ENCODE peak calls at places on chromosomes 5 and 9, in four cellular contexts. One of them, this sample, is unnamed.

GRCh38 chr9:107273634-107274033 is 9.4 kb upstream of the RAD23B start:
- DNase-seq in foreskin fibroblast: no peak
- DNase-seq in GM12865: no peak
- DNase-seq in RWPE1: no peak
- DNase-seq in this sample: no peak

GRCh38 chr5:16540421-16540820 is 74.8 kb upstream of the ZNF622 start:
- DNase-seq in RWPE1: peak
- DNase-seq in GM12865: no peak
- DNase-seq in foreskin fibroblast: peak
- DNase-seq in this sample: peak

GRCh38 chr5:65172486-65173129 is 309.1 kb downstream of the ADAMTS6 start:
- DNase-seq in RWPE1: peak
- DNase-seq in foreskin fibroblast: peak
- DNase-seq in GM12865: peak
- DNase-seq in this sample: peak

GRCh38 chr9:90895786-90896185 is 94.2 kb downstream of the SYK start:
- DNase-seq in foreskin fibroblast: no peak
- DNase-seq in GM12865: no peak
- DNase-seq in RWPE1: no peak
- DNase-seq in this sample: no peak

GRCh38 chr5:132785864-132786263 is 8.8 kb upstream of the SEPTIN8 start:
- DNase-seq in RWPE1: no peak
- DNase-seq in foreskin fibroblast: no peak
- DNase-seq in GM12865: no peak
- DNase-seq in this sample: no peak

GRCh38 chr9:87803166-87803565 is 77.2 kb downstream of the CTSL start:
- DNase-seq in foreskin fibroblast: no peak
- DNase-seq in RWPE1: no peak
- DNase-seq in GM12865: no peak
- DNase-seq in this sample: no peak

GRCh38 chr9:71608825-71609452 is 159.4 kb downstream of the CEMIP2 start:
- DNase-seq in foreskin fibroblast: no peak
- DNase-seq in RWPE1: no peak
- DNase-seq in GM12865: no peak
- DNase-seq in this sample: peak

GRCh38 chr5:150671509-150672236 is 10.6 kb downstream of the MYOZ3 start:
- DNase-seq in RWPE1: no peak
- DNase-seq in GM12865: no peak
- DNase-seq in foreskin fibroblast: no peak
- DNase-seq in this sample: no peak

GRCh38 chr5:112720576-112720975 is 17.1 kb upstream of the APC start:
- DNase-seq in GM12865: no peak
- DNase-seq in RWPE1: no peak
- DNase-seq in foreskin fibroblast: no peak
- DNase-seq in this sample: no peak

GRCh38 chr9:117825609-117826347 is 121.6 kb downstream of the TLR4 start:
- DNase-seq in foreskin fibroblast: no peak
- DNase-seq in RWPE1: no peak
- DNase-seq in GM12865: peak
- DNase-seq in this sample: no peak

GRCh38 chr9:81729141-81729540 is 39.8 kb upstream of the TLE1 start:
- DNase-seq in foreskin fibroblast: no peak
- DNase-seq in GM12865: peak
- DNase-seq in RWPE1: no peak
- DNase-seq in this sample: no peak

DNA sequence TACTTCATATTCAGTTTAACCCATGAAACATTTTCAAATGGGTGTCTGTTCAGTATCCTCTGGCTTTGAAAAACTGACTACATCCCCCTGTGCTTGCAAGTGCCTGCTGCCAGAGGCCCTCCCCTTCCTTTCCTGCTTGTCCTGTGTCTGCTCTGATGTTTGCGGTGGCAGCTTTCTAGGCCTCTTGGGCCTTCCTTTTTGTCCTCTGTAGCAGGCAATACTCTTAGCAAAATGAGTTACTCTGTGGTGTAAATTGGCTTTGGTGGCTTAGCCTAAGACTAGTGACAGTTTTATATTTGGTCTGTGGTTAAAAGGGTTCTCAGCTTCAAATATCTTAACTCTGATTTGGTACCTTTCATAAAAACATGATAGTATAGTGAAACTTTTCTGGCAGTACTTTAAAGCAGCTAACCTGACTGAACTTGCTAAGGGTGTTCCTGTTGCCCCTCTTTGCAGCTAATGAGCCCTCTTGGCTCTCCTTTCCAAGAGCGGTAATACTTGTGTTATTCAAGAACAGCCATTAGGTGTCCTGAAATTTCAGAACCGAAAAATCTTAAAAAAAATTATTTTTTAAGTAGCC is 76.6 kb downstream of the GOLM1 start:
- DNase-seq in RWPE1: no peak
- DNase-seq in GM12865: no peak
- DNase-seq in foreskin fibroblast: no peak
- DNase-seq in this sample: no peak
- TF ChIP-seq CTCF in RWPE1: no peak
- TF ChIP-seq CTCF in GM12865: no peak
- TF ChIP-seq CTCF in foreskin fibroblast: no peak
- TF ChIP-seq CTCF in this sample: no peak

GRCh38 chr5:101977729-101978345 is 318.2 kb downstream of the SLCO4C1 start:
- DNase-seq in RWPE1: peak
- DNase-seq in foreskin fibroblast: peak
- DNase-seq in GM12865: peak
- DNase-seq in this sample: peak
- TF ChIP-seq CTCF in RWPE1: peak
- TF ChIP-seq CTCF in foreskin fibroblast: peak
- TF ChIP-seq CTCF in GM12865: peak
- TF ChIP-seq CTCF in this sample: peak

GRCh38 chr5:84715087-84715486 is 330.4 kb upstream of the EDIL3 start:
- DNase-seq in foreskin fibroblast: no peak
- DNase-seq in GM12865: no peak
- DNase-seq in RWPE1: no peak
- DNase-seq in this sample: no peak
- TF ChIP-seq CTCF in foreskin fibroblast: no peak
- TF ChIP-seq CTCF in GM12865: no peak
- TF ChIP-seq CTCF in RWPE1: no peak
- TF ChIP-seq CTCF in this sample: no peak

DNA sequence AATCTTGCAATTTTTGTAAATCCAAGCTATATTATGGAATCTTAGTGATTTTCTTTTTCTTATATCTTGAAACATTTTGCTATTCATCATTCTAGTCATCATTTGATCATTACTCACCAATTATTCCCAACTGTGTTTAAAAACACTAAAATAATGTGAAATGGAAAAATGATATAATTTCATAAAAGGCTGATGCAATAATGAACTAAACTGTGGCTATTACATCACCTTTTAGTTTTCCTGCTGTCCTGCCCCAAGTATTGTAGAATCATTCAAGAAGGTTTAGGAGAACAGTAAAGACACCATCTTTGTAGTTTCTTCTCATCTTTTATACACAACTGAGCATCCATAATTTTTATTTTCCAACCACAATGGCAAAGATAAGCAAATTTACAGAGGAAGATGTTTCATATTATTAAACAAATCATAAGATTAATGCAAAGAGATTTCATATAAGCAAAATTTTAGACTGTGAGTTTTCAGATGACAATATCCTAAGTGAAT is 431.0 kb upstream of the SLC30A5 start:
- DNase-seq in RWPE1: no peak
- DNase-seq in GM12865: no peak
- DNase-seq in foreskin fibroblast: no peak
- DNase-seq in this sample: no peak
- TF ChIP-seq CTCF in RWPE1: no peak
- TF ChIP-seq CTCF in GM12865: no peak
- TF ChIP-seq CTCF in foreskin fibroblast: no peak
- TF ChIP-seq CTCF in this sample: no peak

GRCh38 chr5:93017854-93018253 is 563.2 kb downstream of the NR2F1-AS1 start:
- DNase-seq in foreskin fibroblast: peak
- DNase-seq in GM12865: no peak
- DNase-seq in RWPE1: peak
- DNase-seq in this sample: peak
- TF ChIP-seq CTCF in foreskin fibroblast: no peak
- TF ChIP-seq CTCF in GM12865: no peak
- TF ChIP-seq CTCF in RWPE1: no peak
- TF ChIP-seq CTCF in this sample: no peak

GRCh38 chr9:137226338-137227056 is 805 bp upstream of the RNF224 start:
- DNase-seq in GM12865: no peak
- DNase-seq in foreskin fibroblast: no peak
- DNase-seq in RWPE1: peak
- DNase-seq in this sample: peak

GRCh38 chr9:137228968-137229896 is 1.5 kb upstream of the SLC34A3 start:
- DNase-seq in GM12865: no peak
- DNase-seq in RWPE1: no peak
- DNase-seq in foreskin fibroblast: no peak
- DNase-seq in this sample: no peak

GRCh38 chr9:137227057-137227852 is at the start of gene RNF224:
- DNase-seq in foreskin fibroblast: peak
- DNase-seq in GM12865: peak
- DNase-seq in RWPE1: peak
- DNase-seq in this sample: no peak

GRCh38 chr9:137228515-137228967 is 1.2 kb downstream of the RNF224 start:
- DNase-seq in GM12865: no peak
- DNase-seq in foreskin fibroblast: no peak
- DNase-seq in RWPE1: no peak
- DNase-seq in this sample: no peak

DNA sequence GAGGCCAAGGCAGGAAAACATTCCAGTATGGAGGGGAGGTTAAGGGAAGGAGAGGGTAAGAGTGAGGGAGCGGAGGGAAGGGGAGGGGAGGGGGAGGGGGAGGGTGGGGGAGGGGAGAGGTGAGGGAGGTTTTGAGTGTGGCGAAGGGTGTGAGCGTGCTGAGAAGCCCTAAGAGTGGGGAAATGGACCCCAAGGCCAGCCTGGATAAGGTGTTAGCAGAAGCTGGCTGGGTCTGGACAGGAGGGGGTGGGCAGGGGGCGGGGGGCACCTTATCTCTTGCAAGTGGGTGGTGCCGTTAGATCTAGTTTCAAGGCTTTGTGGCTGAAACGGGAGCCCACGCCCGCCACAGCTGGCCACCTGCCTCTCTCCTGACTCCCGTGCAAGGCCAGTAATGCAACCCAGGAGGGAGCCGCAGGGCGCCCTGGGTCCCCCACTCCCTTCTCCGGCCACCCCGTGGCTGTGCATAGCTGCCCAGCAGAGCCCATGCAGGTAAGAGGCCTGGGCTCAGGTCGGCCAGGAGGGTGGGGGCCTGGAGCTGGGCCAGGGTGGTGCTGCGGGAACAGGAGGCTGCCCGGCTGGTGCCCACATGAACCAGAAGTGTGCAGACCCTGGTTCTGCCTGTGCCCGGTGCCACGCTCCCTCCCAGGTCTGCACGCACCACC is 682 bp downstream of the RNF224 start:
- DNase-seq in GM12865: no peak
- DNase-seq in foreskin fibroblast: no peak
- DNase-seq in RWPE1: no peak
- DNase-seq in this sample: no peak
- TF ChIP-seq CTCF in GM12865: no peak
- TF ChIP-seq CTCF in foreskin fibroblast: no peak
- TF ChIP-seq CTCF in RWPE1: peak
- TF ChIP-seq CTCF in this sample: no peak

This sample was measured in foreskin keratinocyte.